ENCODE peak calls at places on chromosomes 5 and 9, in four cellular contexts. U is A549, N is pancreas, P is left ventricle myocardium inferior. R is an unnamed sample. For H3K9me3, the result is how much of the 10 kb centered on the place peaks cover.

GRCh38 chr9:113381909-113382411 is 5.2 kb upstream of the HDHD3 start:
- DNase-seq in U (no peak), P (no peak), N (peak), R (no peak)

GRCh38 chr5:191949-192690 is 825 bp downstream of the LRRC14B start:
- DNase-seq in P (no peak), U (no peak), N (peak), R (no peak)

GRCh38 chr9:107989099-107989498 is 499.5 kb upstream of the KLF4 start:
- DNase-seq in P (no peak), N (no peak), U (no peak), R (no peak)

GRCh38 chr5:179187681-179188575 is 127.8 kb downstream of the ZNF354C start:
- DNase-seq in P (no peak), N (no peak), U (no peak), R (no peak)

GRCh38 chr5:83401122-83401620 is 70.4 kb upstream of the VCAN start:
- DNase-seq in P (no peak), U (no peak), N (no peak), R (no peak)

GRCh38 chr5:6721442-6721841 is 8.2 kb downstream of the TENT4A start:
- DNase-seq in P (peak), N (no peak), U (no peak), R (no peak)

GRCh38 chr9:135239769-135240141 is 152.3 kb downstream of the OLFM1 start:
- DNase-seq in P (no peak), N (no peak), U (no peak), R (no peak)

GRCh38 chr9:26292943-26293342 is 599.7 kb downstream of the CAAP1 start:
- DNase-seq in P (no peak), U (peak), N (no peak), R (no peak)

GRCh38 chr9:36470891-36471290 is 70.8 kb upstream of the RNF38 start:
- DNase-seq in U (no peak), N (no peak), P (peak), R (no peak)

GRCh38 chr5:123371575-123372179 is 51.5 kb downstream of the CEP120 start:
- DNase-seq in N (peak), P (peak), U (peak), R (peak)

GRCh38 chr5:35803221-35803651 is 53.5 kb upstream of the IL7R start:
- DNase-seq in U (no peak), P (peak), N (no peak), R (peak)

GRCh38 chr5:180801596-180802324 is 846 bp downstream of the MGAT1 start:
- DNase-seq in P (no peak), N (no peak), U (no peak), R (no peak)

GRCh38 chr5:180797256-180798192 is 5.1 kb downstream of the MGAT1 start:
- DNase-seq in N (no peak), P (no peak), U (no peak), R (no peak)

GRCh38 chr5:180798193-180798592 is 4.4 kb downstream of the MGAT1 start:
- DNase-seq in U (no peak), P (no peak), N (no peak), R (no peak)

GRCh38 chr5:180799902-180800801 is 2.5 kb downstream of the MGAT1 start:
- DNase-seq in U (no peak), P (no peak), N (no peak), R (no peak)

GRCh38 chr5:180799194-180799593 is 3.4 kb downstream of the MGAT1 start:
- DNase-seq in U (no peak), P (no peak), N (peak), R (no peak)
- H3K4me3 ChIP-seq in U (no peak), P (peak), N (no peak), R (no peak)

GRCh38 chr5:136382071-136382470 is 16.7 kb upstream of the TRPC7 start:
- DNase-seq in N (no peak), P (no peak), U (no peak), R (peak)

GRCh38 chr5:136388474-136388873 is 23.1 kb upstream of the TRPC7 start:
- DNase-seq in N (no peak), U (no peak), P (no peak), R (no peak)

DNA sequence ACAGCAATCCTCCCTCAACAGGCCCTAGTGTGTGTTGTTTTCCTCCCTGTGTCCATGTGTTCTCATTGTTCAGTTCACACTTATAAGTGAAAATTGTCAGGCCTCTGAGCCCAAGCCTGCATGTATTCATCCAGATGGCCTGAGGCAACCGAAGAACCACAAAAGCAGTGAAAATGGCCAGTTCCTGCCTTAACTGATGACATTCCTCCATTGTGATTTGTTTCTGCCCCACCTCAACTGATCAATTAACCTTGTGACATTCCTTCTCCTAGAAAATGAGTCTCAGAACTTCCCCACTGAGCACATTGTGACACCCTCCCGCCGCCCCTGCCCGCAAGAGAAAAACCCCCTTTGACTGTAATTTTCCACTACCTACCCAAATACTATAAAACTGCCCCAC is 17.4 kb upstream of the TRPC7 start:
- DNase-seq in P (no peak), U (no peak), N (no peak), R (no peak)
- H3K9me3 ChIP-seq in P (under half), U (under half), N (under half), R (under half)

GRCh38 chr5:157383151-157383810 is 76.7 kb upstream of the NIPAL4 start:
- DNase-seq in U (no peak), P (no peak), N (no peak), R (no peak)
- H3K27ac ChIP-seq in U (peak), P (peak), N (no peak), R (no peak)

GRCh38 chr9:16870606-16871357 is at the start of gene BNC2:
- DNase-seq in P (peak), U (peak), N (no peak), R (no peak)
- H3K4me3 ChIP-seq in P (peak), U (peak), N (peak), R (peak)